ENCODE peak calls at places on chromosomes 12 and 14, in six cellular contexts. G, T, L, B, A and Q are unnamed samples.

GRCh38 chr12:76123301-76124212 is 39.1 kb upstream of the NAP1L1 start:
- DNase-seq in G (no peak), T (peak; percentile 45), L (no peak), B (peak; percentile 58), A (no peak), Q (no peak)

GRCh38 chr12:73486256-73486655 is 1051.4 kb upstream of the ATXN7L3B start:
- DNase-seq in G (no peak), T (no peak), L (no peak), B (no peak), A (no peak), Q (no peak)

GRCh38 chr14:90179809-90180779 is 76.3 kb upstream of the PSMC1 start:
- DNase-seq in G (no peak), T (no peak), L (no peak), B (no peak), A (no peak), Q (no peak)

GRCh38 chr12:93777249-93777648 is 100.1 kb downstream of the CRADD start:
- DNase-seq in G (no peak), T (peak; percentile 72), L (no peak), B (peak; percentile 86), A (no peak), Q (no peak)

GRCh38 chr12:21566223-21566906 is 38.3 kb downstream of the GYS2 start:
- DNase-seq in G (no peak), T (peak; percentile 68), L (no peak), B (no peak), A (no peak), Q (no peak)

GRCh38 chr14:22780105-22780679 is 13.7 kb downstream of the OXA1L start:
- DNase-seq in G (no peak), T (peak; percentile 26), L (no peak), B (peak; percentile 37), A (no peak), Q (peak; percentile 48)

GRCh38 chr12:68587448-68587873 is 23.2 kb upstream of the RAP1B start:
- DNase-seq in G (no peak), T (no peak), L (no peak), B (no peak), A (no peak), Q (no peak)

GRCh38 chr14:33796356-33796755 is 154.5 kb downstream of the EGLN3 start:
- DNase-seq in G (no peak), T (peak; percentile 53), L (no peak), B (peak; percentile 46), A (no peak), Q (peak; percentile 29)

GRCh38 chr14:96239759-96240158 is 16.3 kb upstream of the BDKRB1 start:
- DNase-seq in G (no peak), T (no peak), L (no peak), B (no peak), A (no peak), Q (no peak)

GRCh38 chr14:104334812-104335161 is 196.4 kb downstream of the KIF26A start:
- DNase-seq in G (no peak), T (no peak), L (no peak), B (no peak), A (no peak), Q (no peak)

GRCh38 chr12:118964988-118965387 is 16.4 kb upstream of the SRRM4 start:
- DNase-seq in G (no peak), T (no peak), L (no peak), B (no peak), A (no peak), Q (no peak)

GRCh38 chr14:65849558-65849957 is 437.0 kb downstream of the FUT8 start:
- DNase-seq in G (no peak), T (no peak), L (no peak), B (no peak), A (no peak), Q (no peak)

GRCh38 chr14:99436247-99437180 is 44.1 kb downstream of the SETD3 start:
- DNase-seq in G (no peak), T (peak; percentile 73), L (no peak), B (no peak), A (no peak), Q (no peak)

GRCh38 chr14:54817506-54817905 is 85.1 kb downstream of the GCH1 start:
- DNase-seq in G (no peak), T (no peak), L (no peak), B (no peak), A (no peak), Q (no peak)

GRCh38 chr12:116630762-116631161 is 71.6 kb downstream of the MAP1LC3B2 start:
- DNase-seq in G (no peak), T (no peak), L (no peak), B (no peak), A (no peak), Q (no peak)

GRCh38 chr14:39946796-39947195 is 514.6 kb upstream of the FBXO33 start:
- DNase-seq in G (no peak), T (peak; percentile 14), L (no peak), B (no peak), A (no peak), Q (no peak)

GRCh38 chr12:2941524-2941923 is 17.7 kb upstream of the TEAD4 start:
- DNase-seq in G (no peak), T (no peak), L (no peak), B (no peak), A (no peak), Q (no peak)

GRCh38 chr12:105280966-105281693 is 45.2 kb upstream of the APPL2 start:
- DNase-seq in G (no peak), T (no peak), L (no peak), B (no peak), A (no peak), Q (no peak)

GRCh38 chr12:108665608-108666202 is 32.0 kb upstream of the SELPLG start:
- DNase-seq in G (no peak), T (no peak), L (no peak), B (no peak), A (no peak), Q (peak; percentile 35)

GRCh38 chr12:8080131-8080530 is 1.9 kb upstream of the NECAP1 start:
- DNase-seq in G (no peak), T (no peak), L (no peak), B (no peak), A (no peak), Q (no peak)

GRCh38 chr12:77724367-77724957 is 106.2 kb upstream of the NAV3 start:
- DNase-seq in G (no peak), T (peak; percentile 68), L (no peak), B (peak; percentile 73), A (no peak), Q (peak; percentile 13)

GRCh38 chr14:27917896-27918295 is 848.7 kb upstream of the FOXG1 start:
- DNase-seq in G (no peak), T (no peak), L (no peak), B (no peak), A (no peak), Q (no peak)

GRCh38 chr12:49547090-49547690 is 8.4 kb downstream of the KCNH3 start:
- DNase-seq in G (no peak), T (no peak), L (no peak), B (no peak), A (no peak), Q (no peak)